ENCODE peak calls at places on chromosome 4, in four cellular contexts. C, D, Z and P are unnamed samples.

GRCh38 chr4:130257271-130257670 is 1161.3 kb downstream of the C4orf33 start:
- DNase-seq in C (no peak), D (no peak), Z (peak; percentile 22), P (no peak)

GRCh38 chr4:170773709-170774273 is 684.0 kb upstream of the AADAT start:
- DNase-seq in C (no peak), D (no peak), Z (no peak), P (no peak)

GRCh38 chr4:2285665-2286381 is 23.9 kb upstream of the MXD4 start:
- DNase-seq in C (no peak), D (no peak), Z (no peak), P (no peak)

GRCh38 chr4:3502941-3503936 is 29.0 kb downstream of the LRPAP1 start:
- DNase-seq in C (no peak), D (no peak), Z (no peak), P (no peak)

GRCh38 chr4:6420972-6421371 is 51.4 kb downstream of the PPP2R2C start:
- DNase-seq in C (no peak), D (peak; percentile 44), Z (no peak), P (peak; percentile 10)

GRCh38 chr4:3877868-3878267 is 111.7 kb downstream of the ADRA2C start:
- DNase-seq in C (no peak), D (no peak), Z (no peak), P (no peak)

GRCh38 chr4:63965875-63966274 is 443.4 kb downstream of the TECRL start:
- DNase-seq in C (no peak), D (no peak), Z (no peak), P (no peak)

GRCh38 chr4:6250235-6250983 is 19.2 kb upstream of the WFS1 start:
- DNase-seq in C (peak; percentile 42), D (peak; percentile 63), Z (peak; percentile 59), P (peak; percentile 75)

GRCh38 chr4:69831646-69832325 is 28.2 kb downstream of the SULT1E1 start:
- DNase-seq in C (peak; percentile 59), D (no peak), Z (no peak), P (peak; percentile 41)

GRCh38 chr4:57291911-57292310 is 181.7 kb upstream of the IGFBP7 start:
- DNase-seq in C (no peak), D (no peak), Z (no peak), P (no peak)

GRCh38 chr4:185307136-185307950 is 88.4 kb downstream of the LRP2BP start:
- DNase-seq in C (peak; percentile 97), D (no peak), Z (peak; percentile 31), P (peak; percentile 83)

GRCh38 chr4:185305979-185306442 is 89.7 kb downstream of the LRP2BP start:
- DNase-seq in C (no peak), D (no peak), Z (peak; percentile 97), P (no peak)

GRCh38 chr4:185309770-185310169 is 86.0 kb downstream of the LRP2BP start:
- DNase-seq in C (peak; percentile 78), D (no peak), Z (no peak), P (peak; percentile 89)

GRCh38 chr4:185304944-185305690 is 90.6 kb downstream of the LRP2BP start:
- DNase-seq in C (peak; percentile 68), D (no peak), Z (peak; percentile 25), P (peak; percentile 91)

DNA sequence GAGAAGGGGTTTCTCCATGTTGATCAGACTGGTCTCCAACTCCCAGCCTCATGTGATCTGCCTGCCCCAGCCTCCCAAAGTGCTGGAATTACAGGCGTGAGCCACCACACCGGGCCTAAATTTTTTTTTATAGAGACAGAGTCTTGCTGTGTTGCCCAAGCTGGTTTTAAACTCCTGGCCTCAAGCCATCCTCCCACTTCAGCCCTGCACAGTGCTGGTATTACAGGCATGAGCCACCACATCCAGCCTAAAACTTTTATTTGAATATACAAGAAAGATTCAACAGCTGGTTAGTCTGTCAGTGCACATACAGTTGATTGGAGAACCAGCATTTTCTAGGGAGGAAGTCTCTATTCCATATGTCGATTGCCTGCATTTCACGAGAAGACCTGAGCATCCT is 91.2 kb downstream of the LRP2BP start:
- DNase-seq in C (no peak), D (no peak), Z (peak; percentile 25), P (no peak)
- H2AFZ ChIP-seq in C (peak overlapping the region; percentile 41), D (no peak overlapping the region), Z (peak overlapping the region; percentile 73), P (peak overlapping the region; percentile 56)

DNA sequence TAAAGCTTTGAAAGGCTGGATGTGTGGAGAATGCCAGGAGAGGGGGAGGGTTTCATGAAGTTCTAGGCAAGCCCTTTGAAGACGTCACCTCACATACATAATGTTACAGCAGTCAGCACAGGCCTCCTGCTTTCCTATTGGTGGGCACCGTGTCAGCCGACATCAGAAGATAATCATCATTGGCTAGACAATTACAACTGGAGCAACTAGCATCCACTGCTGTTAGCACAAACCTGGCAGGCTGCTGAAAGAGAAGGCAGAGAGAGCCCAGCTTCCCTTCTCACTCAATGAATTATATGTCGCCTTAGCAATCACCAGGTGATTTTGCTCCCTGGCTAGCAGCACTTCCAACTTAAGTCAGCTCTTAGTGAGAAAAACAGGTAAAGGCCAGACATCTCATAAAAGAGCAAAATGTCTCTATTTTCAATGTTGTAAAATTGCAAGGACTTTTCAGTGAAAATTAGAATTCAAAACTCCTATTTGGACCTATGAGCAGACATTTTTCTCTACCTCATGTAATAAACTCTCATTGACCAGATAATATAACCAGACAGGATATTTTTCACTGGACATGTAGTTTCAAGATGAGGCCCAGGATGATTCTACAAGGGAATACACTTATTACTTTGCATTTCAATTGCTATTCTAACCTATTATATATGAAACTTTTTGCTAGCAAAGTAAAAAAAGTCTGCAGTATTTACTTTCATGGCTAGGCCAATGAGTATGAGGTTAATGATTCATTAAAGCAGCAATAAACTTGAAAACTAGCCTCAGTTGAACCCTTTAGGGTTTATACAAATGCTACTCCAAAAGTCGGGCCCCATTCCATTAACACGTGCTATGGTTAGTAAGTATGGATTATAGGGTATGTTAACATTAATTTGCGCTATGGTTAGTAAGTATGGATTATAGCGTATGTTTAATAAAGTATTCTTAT is 4.3 kb downstream of the ELOVL6 start:
- DNase-seq in C (peak; percentile 95), D (peak; percentile 85), Z (peak; percentile 97), P (no peak)
- H3K27ac ChIP-seq in C (peak overlapping the region; percentile 75), D (peak overlapping the region; percentile 98), Z (no peak overlapping the region), P (no peak overlapping the region)

GRCh38 chr4:175951794-175952193 is 113.8 kb upstream of the WDR17 start:
- DNase-seq in C (no peak), D (no peak), Z (peak; percentile 1), P (no peak)

GRCh38 chr4:175946472-175947116 is 119.0 kb upstream of the WDR17 start:
- DNase-seq in C (no peak), D (no peak), Z (no peak), P (peak; percentile 58)

DNA sequence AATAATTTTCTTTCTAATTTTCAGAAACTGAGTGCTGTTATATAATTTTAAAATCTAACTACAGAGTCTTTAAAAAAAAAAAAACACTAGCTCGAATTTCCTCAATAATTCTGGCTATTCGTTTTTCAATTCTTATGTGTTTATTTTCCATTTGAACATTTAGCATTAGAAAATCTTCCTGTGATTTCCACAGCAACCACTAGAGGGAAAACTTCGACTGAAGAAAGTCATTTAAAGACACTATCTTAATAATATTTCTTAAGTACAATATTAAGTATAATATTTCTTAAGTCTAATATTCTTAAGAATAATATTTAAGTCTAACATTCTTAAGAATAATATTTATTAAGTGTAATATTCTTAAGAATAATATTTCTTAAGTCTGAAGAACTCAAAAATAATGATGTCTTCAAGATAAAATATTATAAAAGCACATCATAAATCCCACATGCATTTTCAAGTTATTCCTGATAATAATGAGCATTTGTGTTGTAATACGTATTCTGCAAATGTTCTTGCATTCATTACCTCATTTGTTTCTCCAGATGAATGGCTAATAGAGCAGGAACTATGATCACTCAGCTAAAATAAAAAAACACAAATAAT is 118.4 kb upstream of the WDR17 start:
- DNase-seq in C (no peak), D (no peak), Z (peak; percentile 43), P (peak; percentile 48)
- H3K4me3 ChIP-seq in C (no peak overlapping the region), D (no peak overlapping the region), Z (no peak overlapping the region), P (peak overlapping the region; percentile 12)

GRCh38 chr4:17823871-17824669 is 13.3 kb downstream of the NCAPG start:
- DNase-seq in C (no peak), D (no peak), Z (no peak), P (no peak)
- H2AFZ ChIP-seq in C (no peak overlapping the region), D (no peak overlapping the region), Z (no peak overlapping the region), P (no peak overlapping the region)

DNA sequence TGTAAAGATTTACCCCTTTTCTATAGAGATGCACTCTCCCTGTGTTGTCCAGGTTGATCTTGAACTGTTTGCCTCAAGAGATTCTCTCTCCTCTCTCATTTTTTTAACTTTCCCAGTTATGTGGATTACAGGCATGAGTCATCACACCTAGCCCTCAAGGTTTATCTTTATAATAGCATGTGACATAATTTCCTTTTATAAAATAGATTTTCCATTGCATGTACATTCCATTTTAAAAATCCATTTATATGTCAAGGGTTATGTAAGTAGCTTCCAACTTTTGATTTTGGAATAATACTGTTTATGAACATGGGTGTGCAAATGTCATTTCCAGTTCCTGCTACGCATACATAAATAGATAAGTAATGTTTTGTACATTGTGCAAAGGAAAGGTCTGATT is 20.6 kb downstream of the ZNF721 start:
- DNase-seq in C (no peak), D (no peak), Z (peak; percentile 44), P (no peak)
- H3K27ac ChIP-seq in C (no peak overlapping the region), D (no peak overlapping the region), Z (no peak overlapping the region), P (no peak overlapping the region)

GRCh38 chr4:15551740-15552446 is 82.2 kb downstream of the CC2D2A start:
- DNase-seq in C (no peak), D (no peak), Z (no peak), P (no peak)
- H3K4me3 ChIP-seq in C (no peak overlapping the region), D (no peak overlapping the region), Z (no peak overlapping the region), P (no peak overlapping the region)